ENCODE peak calls at places on chromosomes 3 and 15, in four cellular contexts. K, S, R and X are unnamed samples.

GRCh38 chr15:52109559-52110451 is 2.8 kb downstream of the BCL2L10 start:
- DNase-seq in R (no peak), S (no peak), K (no peak), X (no peak)

GRCh38 chr15:57861805-57862586 is 155.5 kb downstream of the POLR2M start:
- DNase-seq in S (no peak), K (no peak), R (no peak), X (peak; percentile 58)

GRCh38 chr3:42745776-42746454 is 27.1 kb downstream of the CCDC13 start:
- DNase-seq in R (no peak), S (no peak), K (no peak), X (no peak)

GRCh38 chr3:5479229-5479799 is 291.8 kb downstream of the EDEM1 start:
- DNase-seq in K (no peak), S (no peak), R (peak; percentile 34), X (peak; percentile 58)

GRCh38 chr3:129461461-129462146 is 21.6 kb downstream of the IFT122 start:
- DNase-seq in K (no peak), R (no peak), S (no peak), X (no peak)

GRCh38 chr3:42665050-42665878 is 11.8 kb downstream of the ZBTB47 start:
- DNase-seq in S (peak; percentile 71), K (no peak), R (no peak), X (no peak)

GRCh38 chr3:181252626-181253025 is 263.1 kb upstream of the DNAJC19 start:
- DNase-seq in S (no peak), K (no peak), R (no peak), X (no peak)

GRCh38 chr3:53570709-53571108 is 76.3 kb downstream of the CACNA1D start:
- DNase-seq in S (no peak), R (no peak), K (no peak), X (peak; percentile 9)

GRCh38 chr15:89139613-89140499 is 51.6 kb downstream of the ABHD2 start:
- DNase-seq in S (no peak), K (no peak), R (no peak), X (no peak)

GRCh38 chr3:32500880-32501784 is 1.5 kb downstream of the CMTM6 start:
- DNase-seq in S (no peak), K (no peak), R (no peak), X (no peak)

GRCh38 chr3:186902154-186902553 is 28.2 kb upstream of the ST6GAL1 start:
- DNase-seq in K (no peak), S (no peak), R (no peak), X (no peak)

GRCh38 chr3:29022976-29023375 is 257.9 kb upstream of the RBMS3 start:
- DNase-seq in K (no peak), R (no peak), S (no peak), X (no peak)

GRCh38 chr3:64463981-64464380 is 223.8 kb downstream of the ADAMTS9 start:
- DNase-seq in S (no peak), R (no peak), K (no peak), X (no peak)

GRCh38 chr15:31358957-31359721 is 32.5 kb downstream of the KLF13 start:
- DNase-seq in R (no peak), K (no peak), S (no peak), X (no peak)

GRCh38 chr15:45715528-45715927 is 80.7 kb downstream of the SQOR start:
- DNase-seq in R (no peak), K (no peak), S (no peak), X (no peak)

GRCh38 chr15:47184003-47184404 is 533.3 kb upstream of the SEMA6D start:
- DNase-seq in K (no peak), R (peak; percentile 11), S (peak; percentile 82), X (no peak)

GRCh38 chr3:98972155-98972554 is 70.7 kb upstream of the DCBLD2 start:
- DNase-seq in S (no peak), R (no peak), K (no peak), X (no peak)

GRCh38 chr3:42476225-42477160 is 25.9 kb upstream of the VIPR1 start:
- DNase-seq in S (no peak), K (peak; percentile 57), R (peak; percentile 62), X (peak; percentile 80)

GRCh38 chr3:134201201-134202130 is 49.2 kb downstream of the RYK start:
- DNase-seq in K (peak; percentile 66), R (no peak), S (no peak), X (no peak)

GRCh38 chr3:7953449-7954015 is 548.1 kb upstream of the LMCD1 start:
- DNase-seq in K (peak; percentile 11), R (no peak), S (no peak), X (no peak)

GRCh38 chr3:98887684-98888083 is 13.8 kb downstream of the DCBLD2 start:
- DNase-seq in S (no peak), K (no peak), R (no peak), X (no peak)

GRCh38 chr3:95615592-95616310 is 1198.6 kb upstream of the EPHA6 start:
- DNase-seq in K (no peak), S (no peak), R (no peak), X (no peak)

GRCh38 chr3:50157821-50158556 is 2.9 kb downstream of the SEMA3F start:
- DNase-seq in R (no peak), S (no peak), K (peak; percentile 92), X (no peak)

GRCh38 chr3:169090559-169090958 is 573.0 kb downstream of the MECOM start:
- DNase-seq in S (no peak), R (no peak), K (no peak), X (no peak)

GRCh38 chr3:71303627-71304260 is 279.8 kb downstream of the FOXP1 start:
- DNase-seq in K (no peak), R (peak; percentile 24), S (no peak), X (no peak)

GRCh38 chr3:71305246-71306206 is 278.0 kb downstream of the FOXP1 start:
- DNase-seq in K (no peak), S (peak; percentile 57), R (peak; percentile 19), X (peak; percentile 38)

GRCh38 chr3:71304261-71304646 is 279.3 kb downstream of the FOXP1 start:
- DNase-seq in K (no peak), S (no peak), R (no peak), X (no peak)

GRCh38 chr3:71302604-71303003 is 280.9 kb downstream of the FOXP1 start:
- DNase-seq in K (no peak), S (no peak), R (no peak), X (no peak)

GRCh38 chr3:71304684-71305083 is 278.8 kb downstream of the FOXP1 start:
- DNase-seq in S (no peak), R (peak; percentile 22), K (no peak), X (no peak)
- H3K27ac ChIP-seq in S (peak overlapping the region; percentile 51), R (peak overlapping the region; percentile 83), K (no peak overlapping the region), X (no peak overlapping the region)

GRCh38 chr3:14338898-14339458 is 63.4 kb upstream of the SLC6A6 start:
- DNase-seq in R (no peak), S (no peak), K (no peak), X (no peak)
- H3K9me3 ChIP-seq in R (no peaks in the 10 kb centered on the region), S (no peaks in the 10 kb centered on the region), K (no peaks in the 10 kb centered on the region), X (no peaks in the 10 kb centered on the region)

GRCh38 chr15:43086551-43086950 is 19.3 kb downstream of the UBR1 start:
- DNase-seq in S (no peak), K (no peak), R (no peak), X (no peak)
- H3K27ac ChIP-seq in S (no peak overlapping the region), K (no peak overlapping the region), R (no peak overlapping the region), X (no peak overlapping the region)

DNA sequence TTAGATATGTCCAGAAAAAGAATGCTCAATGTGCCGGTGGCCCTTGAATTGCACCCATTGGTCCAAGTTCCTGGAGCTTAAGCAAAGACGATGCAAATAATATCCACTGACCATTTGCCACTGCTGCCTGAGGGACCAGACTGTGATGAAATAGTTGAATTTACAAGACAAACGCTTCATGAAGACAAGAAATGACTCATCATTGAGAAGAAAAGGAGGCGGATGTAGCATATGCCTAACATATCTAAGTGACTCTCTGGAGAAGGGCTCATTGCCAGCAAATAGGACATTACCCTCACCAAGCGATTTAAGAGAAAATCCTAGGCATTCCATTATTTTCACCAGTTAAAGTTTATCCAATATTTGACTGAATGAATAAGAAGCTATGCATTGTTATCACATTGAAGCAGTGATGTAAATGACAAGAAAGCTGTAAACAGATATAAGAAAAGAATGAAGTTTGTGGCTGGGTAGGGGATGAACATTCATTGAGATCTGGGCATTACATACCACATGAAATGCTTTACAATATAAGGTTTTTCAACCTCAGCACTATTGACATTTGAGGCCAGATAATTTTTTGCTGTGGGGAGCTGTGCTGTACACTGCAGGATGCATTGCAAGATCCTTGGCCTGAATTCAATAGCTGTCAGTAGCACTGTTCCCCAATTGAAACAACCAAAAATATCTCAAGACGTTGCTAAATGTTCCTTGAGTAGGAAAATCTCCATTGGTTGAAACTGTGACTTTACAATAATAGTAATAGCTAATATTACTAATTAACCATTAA is 49.0 kb upstream of the CPNE4 start:
- DNase-seq in S (no peak), R (no peak), K (no peak), X (no peak)
- H3K9me3 ChIP-seq in S (no peaks in the 10 kb centered on the region), R (no peaks in the 10 kb centered on the region), K (no peaks in the 10 kb centered on the region), X (no peaks in the 10 kb centered on the region)

DNA sequence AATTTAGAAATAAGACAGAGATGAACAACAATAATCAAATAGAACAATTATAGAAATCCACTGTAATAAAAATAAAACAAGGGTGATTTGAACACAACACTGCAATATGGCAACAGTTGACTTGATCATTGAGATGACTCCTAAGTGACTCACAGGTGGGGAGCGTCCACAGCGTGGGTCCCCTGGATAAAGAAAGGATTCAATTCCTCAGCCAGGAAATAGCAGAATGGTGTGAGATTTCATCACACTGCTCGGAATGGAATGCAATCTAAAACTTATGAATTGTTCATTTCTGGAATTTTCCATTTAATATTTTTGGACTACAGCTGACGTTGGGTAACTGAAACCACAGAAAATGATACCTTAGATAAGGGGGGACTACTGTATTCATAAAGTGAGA is 82.0 kb downstream of the CNTN3 start:
- DNase-seq in R (no peak), S (no peak), K (no peak), X (no peak)
- H3K27ac ChIP-seq in R (no peak overlapping the region), S (no peak overlapping the region), K (no peak overlapping the region), X (no peak overlapping the region)

GRCh38 chr15:22237891-22238275 is 157.6 kb downstream of the OR4M2 start:
- DNase-seq in S (no peak), R (no peak), K (no peak), X (no peak)
- H3K9me3 ChIP-seq in S (no peaks in the 10 kb centered on the region), R (no peaks in the 10 kb centered on the region), K (peaks cover 46% of the 10 kb centered on the region), X (peaks cover 2% of the 10 kb centered on the region)

GRCh38 chr15:28096411-28096719 is 2.8 kb downstream of the OCA2 start:
- DNase-seq in R (no peak), S (no peak), K (no peak), X (no peak)

GRCh38 chr15:28094732-28095521 is 4.2 kb downstream of the OCA2 start:
- DNase-seq in K (no peak), R (peak; percentile 92), S (peak; percentile 88), X (peak; percentile 89)

GRCh38 chr15:28097656-28098359 is 1.3 kb downstream of the OCA2 start:
- DNase-seq in S (no peak), R (no peak), K (no peak), X (no peak)

GRCh38 chr15:28098360-28098765 is 752 bp downstream of the OCA2 start:
- DNase-seq in S (no peak), R (no peak), K (no peak), X (no peak)

DNA sequence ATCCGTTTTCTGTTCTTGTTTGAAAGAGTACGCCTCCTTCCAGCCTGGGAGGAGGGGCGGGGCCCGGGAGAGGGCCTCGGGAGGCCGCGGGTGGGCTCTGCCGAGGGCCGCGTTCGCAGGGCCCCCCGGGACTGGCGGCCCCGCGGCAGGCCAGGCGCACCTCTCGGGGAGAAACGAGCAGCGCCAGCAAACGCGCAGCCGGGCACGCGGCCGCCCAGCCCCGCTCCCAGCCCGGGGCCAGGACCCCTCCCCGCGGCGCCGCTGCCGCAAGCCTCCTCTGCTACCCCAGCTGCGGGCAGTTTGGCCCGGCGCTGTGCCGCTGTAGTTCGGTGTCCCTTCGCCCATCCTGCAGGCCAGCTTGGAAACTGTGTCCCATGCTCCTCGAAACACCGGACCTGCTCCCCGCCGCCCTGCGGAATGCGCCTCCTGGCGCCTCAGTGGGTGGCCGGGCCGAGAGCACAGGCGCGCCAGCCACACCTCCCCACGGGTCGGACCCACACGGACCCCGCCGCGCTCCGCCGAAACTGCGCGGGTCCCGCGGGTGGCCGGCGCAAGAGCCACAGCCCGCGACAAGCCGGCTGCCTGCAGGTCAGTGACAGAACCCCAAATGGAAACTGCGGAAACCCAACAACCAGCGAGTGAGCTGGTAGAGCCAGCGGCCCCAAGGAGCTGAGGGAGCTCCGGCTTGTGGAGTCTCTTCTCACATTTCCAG is 2.2 kb downstream of the OCA2 start:
- DNase-seq in K (no peak), S (no peak), R (no peak), X (no peak)
- H3K27ac ChIP-seq in K (no peak overlapping the region), S (no peak overlapping the region), R (no peak overlapping the region), X (no peak overlapping the region)